ENCODE peak calls at places on chromosomes 11 and 22, in five cellular contexts. M is EL, V is NCI-H524, H is astrocyte of the hippocampus, I is NCI-H345. S is an unnamed sample.

GRCh38 chr22:29715240-29715639 is 4.6 kb upstream of the CABP7 start:
- DNase-seq in M (no peak), V (peak; percentile 98), H (no peak), I (peak; percentile 15), S (no peak)

GRCh38 chr22:50544078-50544745 is 1.5 kb upstream of the KLHDC7B start:
- DNase-seq in M (peak; percentile 80), V (peak; percentile 80), H (peak; percentile 77), I (peak; percentile 29), S (no peak)

GRCh38 chr11:73969991-73970800 is 12.4 kb downstream of the UCP2 start:
- DNase-seq in M (no peak), V (no peak), H (no peak), I (no peak), S (no peak)

GRCh38 chr11:12901272-12901671 is 107.8 kb upstream of the RASSF10 start:
- DNase-seq in M (peak; percentile 21), V (no peak), H (no peak), I (no peak), S (no peak)

GRCh38 chr11:60389279-60389910 is 6.9 kb upstream of the MS4A14 start:
- DNase-seq in M (no peak), V (no peak), H (no peak), I (no peak), S (no peak)

GRCh38 chr11:68002575-68002942 is 1.3 kb downstream of the UNC93B1 start:
- DNase-seq in M (no peak), V (no peak), H (no peak), I (no peak), S (no peak)

GRCh38 chr11:44140805-44141204 is 45.3 kb downstream of the EXT2 start:
- DNase-seq in M (no peak), V (no peak), H (no peak), I (no peak), S (no peak)

GRCh38 chr22:27238935-27239510 is 562.5 kb downstream of the MN1 start:
- DNase-seq in M (peak; percentile 99), V (peak; percentile 59), H (peak; percentile 98), I (no peak), S (peak; percentile 92)

GRCh38 chr11:72220696-72221363 is 3.7 kb upstream of the INPPL1 start:
- DNase-seq in M (no peak), V (no peak), H (no peak), I (no peak), S (no peak)

GRCh38 chr22:42983470-42983869 is 31.5 kb downstream of the PACSIN2 start:
- DNase-seq in M (no peak), V (no peak), H (no peak), I (no peak), S (no peak)

GRCh38 chr11:69905611-69906452 is 86.6 kb upstream of the FGF3 start:
- DNase-seq in M (no peak), V (no peak), H (no peak), I (no peak), S (no peak)

GRCh38 chr11:88307749-88308425 is 29.6 kb downstream of the CTSC start:
- DNase-seq in M (no peak), V (no peak), H (no peak), I (no peak), S (no peak)

GRCh38 chr11:103988595-103988969 is 47.9 kb upstream of the DDI1 start:
- DNase-seq in M (peak; percentile 7), V (peak; percentile 3), H (peak; percentile 63), I (peak; percentile 26), S (no peak)

GRCh38 chr11:107857550-107858216 is 904 bp downstream of the SLC35F2 start:
- DNase-seq in M (peak; percentile 41), V (no peak), H (no peak), I (no peak), S (no peak)

GRCh38 chr11:27200779-27201453 is 160.3 kb downstream of the BBOX1 start:
- DNase-seq in M (no peak), V (no peak), H (no peak), I (no peak), S (no peak)

GRCh38 chr11:115185931-115186330 is 318.3 kb downstream of the CADM1 start:
- DNase-seq in M (no peak), V (no peak), H (no peak), I (no peak), S (no peak)

GRCh38 chr11:76802621-76803020 is 19.5 kb downstream of the TSKU start:
- DNase-seq in M (no peak), V (no peak), H (no peak), I (no peak), S (no peak)

GRCh38 chr11:44949160-44950035 is 1.3 kb downstream of the TP53I11 start:
- DNase-seq in M (peak; percentile 21), V (peak; percentile 71), H (peak; percentile 73), I (peak; percentile 44), S (no peak)

GRCh38 chr22:49724030-49724892 is 103.4 kb downstream of the BRD1 start:
- DNase-seq in M (no peak), V (peak; percentile 71), H (no peak), I (no peak), S (no peak)

GRCh38 chr11:67639438-67639859 is at the start of gene TBX10:
- DNase-seq in M (no peak), V (no peak), H (no peak), I (no peak), S (no peak)

GRCh38 chr11:26823963-26824362 is 102.1 kb upstream of the SLC5A12 start:
- DNase-seq in M (no peak), V (no peak), H (no peak), I (no peak), S (no peak)

GRCh38 chr22:27750866-27751265 is 50.7 kb downstream of the MN1 start:
- DNase-seq in M (no peak), V (no peak), H (no peak), I (no peak), S (no peak)

GRCh38 chr11:115581871-115582639 is 77.8 kb upstream of the CADM1 start:
- DNase-seq in M (no peak), V (peak; percentile 47), H (peak; percentile 33), I (peak; percentile 81), S (no peak)

GRCh38 chr11:119907934-119908760 is 179.1 kb upstream of the NECTIN1 start:
- DNase-seq in M (no peak), V (peak; percentile 92), H (no peak), I (peak; percentile 76), S (no peak)

GRCh38 chr11:86740628-86741488 is 59.5 kb upstream of the PRSS23 start:
- DNase-seq in M (peak; percentile 98), V (no peak), H (peak; percentile 96), I (no peak), S (peak; percentile 90)

GRCh38 chr11:44157019-44157418 is 61.5 kb downstream of the EXT2 start:
- DNase-seq in M (no peak), V (no peak), H (no peak), I (no peak), S (no peak)

GRCh38 chr11:36364551-36364950 is 68.5 kb downstream of the PRR5L start:
- DNase-seq in M (no peak), V (no peak), H (peak; percentile 43), I (no peak), S (no peak)

GRCh38 chr11:107562647-107563208 is 2.8 kb downstream of the ALKBH8 start:
- DNase-seq in M (peak; percentile 87), V (no peak), H (peak; percentile 61), I (no peak), S (no peak)

GRCh38 chr22:43466710-43467109 is 54.9 kb downstream of the MPPED1 start:
- DNase-seq in M (no peak), V (no peak), H (no peak), I (no peak), S (no peak)

GRCh38 chr11:4066960-4067359 is 27.6 kb upstream of the RRM1 start:
- DNase-seq in M (no peak), V (no peak), H (no peak), I (no peak), S (no peak)

GRCh38 chr11:2077061-2077802 is 62.0 kb downstream of the IGF2 start:
- DNase-seq in M (peak; percentile 68), V (no peak), H (peak; percentile 84), I (no peak), S (no peak)

GRCh38 chr22:39254789-39255298 is 10.1 kb upstream of the PDGFB start:
- DNase-seq in M (peak; percentile 86), V (no peak), H (peak; percentile 79), I (no peak), S (peak; percentile 21)

GRCh38 chr11:61022311-61023085 is 51.0 kb downstream of the CD6 start:
- DNase-seq in M (no peak), V (peak; percentile 62), H (no peak), I (no peak), S (no peak)

GRCh38 chr11:112968988-112969714 is 7.9 kb downstream of the NCAM1 start:
- DNase-seq in M (no peak), V (no peak), H (peak; percentile 83), I (no peak), S (no peak)

GRCh38 chr11:12134239-12134590 is 23.8 kb downstream of the MICAL2 start:
- DNase-seq in M (no peak), V (no peak), H (no peak), I (no peak), S (no peak)

GRCh38 chr11:78741794-78742193 is 167.1 kb upstream of the NARS2 start:
- DNase-seq in M (no peak), V (no peak), H (no peak), I (no peak), S (no peak)

GRCh38 chr11:30392221-30392784 is 69.4 kb downstream of the ARL14EP start:
- DNase-seq in M (no peak), V (peak; percentile 80), H (peak; percentile 75), I (no peak), S (no peak)

GRCh38 chr22:30208631-30209603 is 37.6 kb downstream of the LIF start:
- DNase-seq in M (peak; percentile 86), V (no peak), H (peak; percentile 77), I (no peak), S (peak; percentile 24)

S was measured in AG04449.